ENCODE peak calls at places on chromosomes 16 and 17, in nine cellular contexts. V, J, M, O, P, N, R, Q and U are unnamed samples.

GRCh38 chr16:59633996-59634579 is 900.0 kb upstream of the GOT2 start:
- DNase-seq in J (no peak), M (peak; percentile 51), V (peak; percentile 52), O (no peak), N (no peak), P (no peak), Q (no peak), R (no peak), U (no peak)

GRCh38 chr16:78461496-78461938 is 362.1 kb downstream of the WWOX start:
- DNase-seq in V (no peak), M (peak; percentile 37), J (no peak), O (no peak), Q (no peak), R (no peak), N (no peak), P (no peak), U (no peak)

GRCh38 chr16:87303431-87303930 is 13.7 kb downstream of the C16orf95 start:
- DNase-seq in O (no peak), P (no peak), J (no peak), Q (no peak), V (peak; percentile 66), M (no peak), R (peak; percentile 93), N (no peak), U (no peak)

GRCh38 chr17:36089888-36090836 is at the start of gene CCL3:
- DNase-seq in Q (peak; percentile 80), J (no peak), O (peak; percentile 32), N (no peak), R (no peak), V (no peak), M (no peak), P (no peak), U (no peak)

GRCh38 chr17:13584701-13585080 is 17.0 kb downstream of the HS3ST3A1 start:
- DNase-seq in M (no peak), V (peak; percentile 73), R (no peak), Q (no peak), N (no peak), O (no peak), J (no peak), P (no peak), U (no peak)

GRCh38 chr16:88927661-88928060 is 49.3 kb downstream of the CBFA2T3 start:
- DNase-seq in J (no peak), M (no peak), R (no peak), O (no peak), Q (no peak), V (peak; percentile 47), N (no peak), P (no peak), U (no peak)

GRCh38 chr17:40936437-40936971 is 942 bp downstream of the KRT23 start:
- DNase-seq in M (no peak), P (no peak), Q (no peak), R (no peak), J (no peak), V (no peak), O (no peak), N (no peak), U (no peak)

GRCh38 chr17:56754523-56755208 is 79.1 kb downstream of the C17orf67 start:
- DNase-seq in M (no peak), V (peak; percentile 40), J (no peak), N (no peak), O (no peak), P (peak; percentile 11), R (peak; percentile 58), Q (peak; percentile 26), U (no peak)

GRCh38 chr17:50067996-50068395 is 12.1 kb downstream of the ITGA3 start:
- DNase-seq in O (no peak), V (no peak), J (no peak), M (no peak), P (no peak), Q (no peak), N (no peak), R (no peak), U (no peak)

GRCh38 chr17:75406222-75406615 is 741 bp upstream of the GRB2 start:
- DNase-seq in Q (peak; percentile 16), V (peak; percentile 24), M (no peak), J (no peak), P (no peak), O (no peak), R (peak; percentile 80), N (no peak), U (no peak)

GRCh38 chr17:21177854-21178600 is 35.9 kb downstream of the TMEM11 start:
- DNase-seq in N (no peak), V (no peak), J (no peak), R (no peak), P (no peak), Q (no peak), O (no peak), M (no peak), U (no peak)

GRCh38 chr16:57032931-57033330 is 43.6 kb downstream of the NLRC5 start:
- DNase-seq in Q (no peak), O (no peak), R (no peak), P (no peak), M (peak; percentile 43), N (no peak), J (no peak), V (peak; percentile 20), U (no peak)

GRCh38 chr17:76326306-76326705 is 18.2 kb upstream of the QRICH2 start:
- DNase-seq in Q (no peak), N (no peak), M (no peak), V (no peak), J (no peak), O (no peak), R (no peak), P (no peak), U (no peak)

GRCh38 chr16:50390914-50391700 is 22.3 kb upstream of the BRD7 start:
- DNase-seq in N (no peak), Q (no peak), P (no peak), O (no peak), M (no peak), R (no peak), V (no peak), J (no peak), U (no peak)

GRCh38 chr17:32265192-32265895 is at the start of gene RHBDL3:
- DNase-seq in Q (no peak), J (no peak), P (no peak), N (peak; percentile 68), R (no peak), M (no peak), V (no peak), O (no peak), U (peak; percentile 28)

GRCh38 chr17:50559674-50560184 is 786 bp upstream of the CACNA1G start:
- DNase-seq in M (no peak), O (no peak), J (no peak), V (peak; percentile 53), N (peak; percentile 84), R (peak; percentile 39), Q (peak; percentile 63), P (peak; percentile 60), U (peak; percentile 28)

GRCh38 chr16:65725156-65725845 is 603.4 kb upstream of the CDH11 start:
- DNase-seq in M (no peak), R (no peak), J (no peak), N (no peak), Q (no peak), P (no peak), O (no peak), V (peak; percentile 79), U (no peak)

GRCh38 chr16:1265826-1266225 is 10.0 kb downstream of the TPSD1 start:
- DNase-seq in M (no peak), J (no peak), V (no peak), N (no peak), P (no peak), Q (no peak), O (no peak), R (no peak), U (no peak)